ENCODE peak calls at places on chromosome 5, in ten cellular contexts. E is left lung; F is choroid plexus epithelial cell; G is uterus; R is sigmoid colon; S is effector memory CD4-positive, alpha-beta T cell; X is CD4-positive, alpha-beta memory T cell; Z is astrocyte of the spinal cord; D is HCT116; T is AG10803. B is an unnamed sample.
A peak's percentile ranks its signal among the peaks of the same experiment; 100 is the strongest.

GRCh38 chr5:142692280-142692775 is 6.4 kb upstream of the FGF1 start:
- DNase-seq in E (no peak), F (no peak), G (no peak), R (no peak), S (no peak), X (no peak), Z (no peak), D (no peak), T (no peak), B (no peak)

GRCh38 chr5:130164966-130165365 is 260.7 kb downstream of the CHSY3 start:
- DNase-seq in E (no peak), F (peak; percentile 47), G (no peak), R (no peak), S (no peak), X (no peak), Z (peak; percentile 27), D (no peak), T (no peak), B (no peak)

GRCh38 chr5:52491071-52491828 is 296.5 kb upstream of the ITGA1 start:
- DNase-seq in E (no peak), F (no peak), G (no peak), R (no peak), S (no peak), X (no peak), Z (no peak), D (no peak), T (no peak), B (no peak)

GRCh38 chr5:98433673-98434072 is 339.8 kb upstream of the RGMB start:
- DNase-seq in E (no peak), F (peak; percentile 61), G (no peak), R (no peak), S (no peak), X (no peak), Z (no peak), D (no peak), T (peak; percentile 24), B (no peak)

GRCh38 chr5:97877578-97877977 is 694.5 kb upstream of the RIOK2 start:
- DNase-seq in E (no peak), F (no peak), G (no peak), R (no peak), S (no peak), X (no peak), Z (no peak), D (no peak), T (peak; percentile 3), B (no peak)

GRCh38 chr5:84274585-84275468 is 109.9 kb downstream of the EDIL3 start:
- DNase-seq in E (no peak), F (peak; percentile 67), G (no peak), R (no peak), S (no peak), X (no peak), Z (peak; percentile 47), D (peak; percentile 26), T (peak; percentile 16), B (peak; percentile 31)

GRCh38 chr5:141753971-141754713 is 72.1 kb upstream of the ARAP3 start:
- DNase-seq in E (no peak), F (peak; percentile 36), G (no peak), R (no peak), S (no peak), X (peak; percentile 19), Z (peak; percentile 41), D (peak; percentile 8), T (peak; percentile 19), B (no peak)

GRCh38 chr5:143562935-143563334 is 159.4 kb upstream of the NR3C1 start:
- DNase-seq in E (peak; percentile 35), F (peak; percentile 86), G (no peak), R (no peak), S (no peak), X (no peak), Z (peak; percentile 91), D (no peak), T (peak; percentile 48), B (no peak)

GRCh38 chr5:34804913-34805312 is 34.1 kb upstream of the TTC23L start:
- DNase-seq in E (no peak), F (peak; percentile 39), G (no peak), R (no peak), S (no peak), X (no peak), Z (peak; percentile 66), D (no peak), T (peak; percentile 39), B (no peak)

GRCh38 chr5:169938439-169938838 is 41.9 kb downstream of the INSYN2B start:
- DNase-seq in E (no peak), F (no peak), G (no peak), R (no peak), S (no peak), X (no peak), Z (no peak), D (no peak), T (no peak), B (no peak)

GRCh38 chr5:67211926-67212325 is 15.3 kb upstream of the CD180 start:
- DNase-seq in E (no peak), F (peak; percentile 82), G (no peak), R (peak; percentile 11), S (no peak), X (no peak), Z (peak; percentile 78), D (no peak), T (peak; percentile 77), B (no peak)

GRCh38 chr5:68047035-68047434 is 168.5 kb upstream of the PIK3R1 start:
- DNase-seq in E (no peak), F (peak; percentile 68), G (no peak), R (no peak), S (no peak), X (no peak), Z (peak; percentile 69), D (no peak), T (peak; percentile 96), B (peak; percentile 38)

GRCh38 chr5:126414874-126415502 is 8.2 kb upstream of the GRAMD2B start:
- DNase-seq in E (no peak), F (peak; percentile 84), G (peak; percentile 58), R (peak; percentile 80), S (no peak), X (no peak), Z (peak; percentile 73), D (no peak), T (peak; percentile 80), B (peak; percentile 52)

GRCh38 chr5:88956416-88956815 is 73.4 kb upstream of the MEF2C start:
- DNase-seq in E (no peak), F (no peak), G (no peak), R (no peak), S (no peak), X (no peak), Z (no peak), D (no peak), T (no peak), B (no peak)

GRCh38 chr5:109192543-109193281 is 217.1 kb downstream of the PJA2 start:
- DNase-seq in E (no peak), F (no peak), G (no peak), R (no peak), S (no peak), X (no peak), Z (no peak), D (no peak), T (no peak), B (no peak)

GRCh38 chr5:103298557-103298956 is 40.0 kb downstream of the MACIR start:
- DNase-seq in E (no peak), F (no peak), G (no peak), R (no peak), S (no peak), X (no peak), Z (no peak), D (no peak), T (no peak), B (no peak)

GRCh38 chr5:176692326-176692725 is 45.0 kb downstream of the TSPAN17 start:
- DNase-seq in E (no peak), F (no peak), G (no peak), R (no peak), S (no peak), X (no peak), Z (no peak), D (no peak), T (no peak), B (no peak)

GRCh38 chr5:132486318-132487094 is 4.1 kb downstream of the IRF1 start:
- DNase-seq in E (no peak), F (no peak), G (peak; percentile 11), R (peak; percentile 56), S (no peak), X (no peak), Z (no peak), D (no peak), T (no peak), B (no peak)

GRCh38 chr5:169161022-169161680 is 139.8 kb downstream of the SLIT3 start:
- DNase-seq in E (peak; percentile 41), F (peak; percentile 33), G (peak; percentile 87), R (peak; percentile 82), S (no peak), X (no peak), Z (peak; percentile 86), D (no peak), T (peak; percentile 99), B (peak; percentile 94)

GRCh38 chr5:115096034-115096769 is 73.5 kb downstream of the TRIM36 start:
- DNase-seq in E (no peak), F (no peak), G (no peak), R (no peak), S (no peak), X (no peak), Z (no peak), D (no peak), T (no peak), B (no peak)
- H3K4me3 ChIP-seq in E (no peak overlapping the region), F (no peak overlapping the region), G (no peak overlapping the region), R (no peak overlapping the region), S (no peak overlapping the region), X (no peak overlapping the region), Z (no peak overlapping the region), D (no peak overlapping the region), T (no peak overlapping the region), B (no peak overlapping the region)

DNA sequence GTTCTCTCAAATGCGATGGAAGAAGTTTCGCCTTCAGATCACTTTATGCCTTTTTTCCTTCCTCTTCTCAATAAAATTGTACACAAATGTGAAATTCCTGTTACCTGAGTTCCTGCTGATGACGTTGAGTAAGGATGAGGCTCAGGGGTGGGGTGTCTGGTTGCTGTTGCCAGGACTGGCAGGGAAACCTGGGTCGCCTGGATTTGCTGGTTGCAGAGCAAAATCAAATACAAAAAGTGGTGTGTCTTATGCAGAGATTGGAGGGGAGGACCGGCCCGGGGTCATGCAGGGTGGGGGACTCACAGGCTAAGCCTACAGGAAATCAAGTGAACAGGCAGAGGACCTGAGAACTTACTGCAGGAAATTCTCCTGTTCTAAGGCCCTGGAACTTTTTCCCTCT is 39.2 kb downstream of the ANXA2R start:
- DNase-seq in E (no peak), F (no peak), G (no peak), R (no peak), S (no peak), X (no peak), Z (no peak), D (no peak), T (no peak), B (no peak)
- H3K4me3 ChIP-seq in E (no peak overlapping the region), F (no peak overlapping the region), G (no peak overlapping the region), R (no peak overlapping the region), S (no peak overlapping the region), X (no peak overlapping the region), Z (peak overlapping the region; percentile 42), D (no peak overlapping the region), T (no peak overlapping the region), B (no peak overlapping the region)

GRCh38 chr5:112978836-112979235 is 2.2 kb downstream of the DCP2 start:
- DNase-seq in E (no peak), F (no peak), G (no peak), R (no peak), S (no peak), X (no peak), Z (no peak), D (no peak), T (no peak), B (no peak)
- H3K4me3 ChIP-seq in E (no peak overlapping the region), F (no peak overlapping the region), G (no peak overlapping the region), R (peak overlapping the region; percentile 84), S (peak overlapping the region; percentile 93), X (no peak overlapping the region), Z (no peak overlapping the region), D (no peak overlapping the region), T (no peak overlapping the region), B (no peak overlapping the region)

GRCh38 chr5:121969660-121970295 is 8.0 kb downstream of the SRFBP1 start:
- DNase-seq in E (no peak), F (peak; percentile 31), G (no peak), R (no peak), S (no peak), X (no peak), Z (peak; percentile 59), D (no peak), T (peak; percentile 28), B (no peak)
- H3K4me3 ChIP-seq in E (no peak overlapping the region), F (no peak overlapping the region), G (no peak overlapping the region), R (no peak overlapping the region), S (no peak overlapping the region), X (no peak overlapping the region), Z (no peak overlapping the region), D (no peak overlapping the region), T (no peak overlapping the region), B (no peak overlapping the region)